ENCODE peak calls at places on chromosomes 11 and 22, in four cellular contexts. M is PC-9, B is coronary artery, Y is WTC11. Z is an unnamed sample.

GRCh38 chr11:116454020-116454645 is 318.7 kb downstream of the BUD13 start:
- DNase-seq in M (peak), B (no peak), Y (peak), Z (peak)

GRCh38 chr22:32416556-32417085 is 4.6 kb upstream of the RTCB start:
- DNase-seq in M (no peak), B (no peak), Y (no peak), Z (no peak)

GRCh38 chr11:62721994-62722393 is 5.3 kb downstream of the HNRNPUL2 start:
- DNase-seq in M (no peak), B (no peak), Y (no peak), Z (no peak)

GRCh38 chr22:27850000-27850465 is 48.5 kb upstream of the MN1 start:
- DNase-seq in M (no peak), B (no peak), Y (no peak), Z (no peak)

GRCh38 chr11:117273550-117274289 is 17.4 kb upstream of the BACE1-AS start:
- DNase-seq in M (no peak), B (no peak), Y (no peak), Z (no peak)

GRCh38 chr22:37230673-37231405 is 13.2 kb downstream of the RAC2 start:
- DNase-seq in M (no peak), B (no peak), Y (no peak), Z (peak)

GRCh38 chr11:63478896-63479295 is 12.1 kb downstream of the PLAAT5 start:
- DNase-seq in M (peak), B (no peak), Y (peak), Z (peak)

GRCh38 chr11:70078095-70078795 is at the start of gene ANO1:
- DNase-seq in M (peak), B (no peak), Y (peak), Z (no peak)

GRCh38 chr11:10322401-10322800 is 17.5 kb downstream of the ADM start:
- DNase-seq in M (no peak), B (no peak), Y (no peak), Z (no peak)

GRCh38 chr11:93747122-93747521 is 5.7 kb downstream of the C11orf54 start:
- DNase-seq in M (no peak), B (no peak), Y (no peak), Z (peak)

GRCh38 chr11:85787809-85788805 is 22.8 kb downstream of the SYTL2 start:
- DNase-seq in M (peak), B (no peak), Y (no peak), Z (no peak)

GRCh38 chr11:103546236-103546635 is 437.0 kb downstream of the DYNC2H1 start:
- DNase-seq in M (no peak), B (no peak), Y (no peak), Z (no peak)

GRCh38 chr22:46084943-46085830 is 65.1 kb upstream of the PPARA start:
- DNase-seq in M (no peak), B (peak), Y (no peak), Z (no peak)

GRCh38 chr11:128294001-128294684 is 293.2 kb downstream of the ETS1 start:
- DNase-seq in M (no peak), B (no peak), Y (no peak), Z (no peak)

GRCh38 chr11:27158763-27159679 is 118.4 kb downstream of the BBOX1 start:
- DNase-seq in M (peak), B (no peak), Y (peak), Z (peak)
- TF ChIP-seq CTCF in M (peak), B (peak), Y (peak), Z (peak)

DNA sequence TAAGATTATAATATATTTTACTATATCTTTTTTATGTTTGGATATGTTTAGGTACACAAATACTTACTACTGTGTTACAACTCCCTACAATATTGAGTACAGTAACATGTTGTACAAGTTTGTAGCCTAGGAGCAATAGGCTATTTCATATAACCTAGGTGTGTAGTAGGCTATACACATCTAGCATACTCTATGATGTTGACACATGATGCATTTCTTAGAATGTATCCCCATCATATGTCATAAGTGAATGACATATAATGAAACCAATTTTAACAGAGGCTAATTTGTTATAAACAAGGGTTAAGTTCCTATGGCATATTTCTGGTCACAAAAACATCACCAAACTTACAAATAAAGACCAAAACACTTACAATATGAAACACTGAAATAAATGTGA is 86.5 kb upstream of the RRM1 start:
- DNase-seq in M (no peak), B (no peak), Y (no peak), Z (no peak)
- TF ChIP-seq CTCF in M (no peak), B (no peak), Y (no peak), Z (no peak)

GRCh38 chr22:29078036-29078868 is 5.4 kb downstream of the KREMEN1 start:
- DNase-seq in M (no peak), B (no peak), Y (no peak), Z (no peak)
- TF ChIP-seq CTCF in M (no peak), B (no peak), Y (no peak), Z (no peak)

GRCh38 chr11:33687733-33688479 is 12.7 kb downstream of the C11orf91 start:
- DNase-seq in M (peak), B (no peak), Y (peak), Z (peak)
- TF ChIP-seq CTCF in M (peak), B (peak), Y (peak), Z (peak)

GRCh38 chr11:78764946-78765345 is 190.3 kb upstream of the NARS2 start:
- DNase-seq in M (no peak), B (no peak), Y (no peak), Z (no peak)

GRCh38 chr11:78762105-78762504 is 187.4 kb upstream of the NARS2 start:
- DNase-seq in M (no peak), B (no peak), Y (no peak), Z (no peak)

GRCh38 chr11:78763664-78764063 is 189.0 kb upstream of the NARS2 start:
- DNase-seq in M (no peak), B (no peak), Y (no peak), Z (no peak)

GRCh38 chr11:78753297-78753696 is 178.6 kb upstream of the NARS2 start:
- DNase-seq in M (no peak), B (no peak), Y (no peak), Z (no peak)

GRCh38 chr11:78759067-78759466 is 184.4 kb upstream of the NARS2 start:
- DNase-seq in M (no peak), B (no peak), Y (no peak), Z (no peak)
- TF ChIP-seq CTCF in M (no peak), B (no peak), Y (no peak), Z (no peak)

GRCh38 chr11:1226981-1227550 is 4.2 kb downstream of the MUC5B start:
- DNase-seq in M (no peak), B (no peak), Y (peak), Z (no peak)
- TF ChIP-seq CTCF in M (no peak), B (no peak), Y (no peak), Z (no peak)

GRCh38 chr11:61347916-61348461 is 13.7 kb downstream of the CYB561A3 start:
- DNase-seq in M (no peak), B (peak), Y (no peak), Z (no peak)
- TF ChIP-seq CTCF in M (no peak), B (no peak), Y (no peak), Z (no peak)

Z was measured in GM13977.